ENCODE peak calls at places on chromosomes 1 and 21, in eight cellular contexts. N is central memory CD4-positive, alpha-beta T cell; X is stimulated activated CD4-positive, alpha-beta T cell treated with anti-CD3 and anti-CD28 coated beads, TNF-alpha, amount 100 ng/mL, for 48 hours; A is HFF-Myc; E is CD4-positive, CD25-positive, alpha-beta regulatory T cell; G is activated CD4-positive, CD25-positive, alpha-beta regulatory T cell treated with anti-CD3 and anti-CD28 coated beads, Interleukin-2, amount 50 U/mL, for 72 hours; K is hippocampal formation; Z is CD4-positive, alpha-beta memory T cell. W is an unnamed sample.

GRCh38 chr1:201606096-201606495 is 67.2 kb downstream of the NAV1 start:
- DNase-seq in A (no peak), E (no peak), G (no peak), K (no peak), Z (no peak), X (no peak), N (no peak), W (no peak)

GRCh38 chr1:154747841-154748766 is 122.0 kb downstream of the KCNN3 start:
- DNase-seq in Z (peak; percentile 50), N (peak; percentile 43), G (peak; percentile 42), K (no peak), A (no peak), E (peak; percentile 35), X (no peak), W (no peak)

GRCh38 chr1:56934400-56935080 is 31.3 kb downstream of the C8B start:
- DNase-seq in Z (no peak), X (no peak), G (no peak), A (peak; percentile 69), N (no peak), K (no peak), E (no peak), W (no peak)

GRCh38 chr1:36884801-36885200 is 149.5 kb downstream of the GRIK3 start:
- DNase-seq in K (no peak), A (no peak), E (no peak), G (no peak), X (no peak), N (no peak), Z (no peak), W (peak; percentile 26)

GRCh38 chr1:217462159-217462558 is 168.7 kb downstream of the GPATCH2 start:
- DNase-seq in N (no peak), E (no peak), G (no peak), A (no peak), K (no peak), X (no peak), Z (no peak), W (no peak)

GRCh38 chr21:43194303-43195130 is 25.7 kb downstream of the CRYAA start:
- DNase-seq in Z (no peak), A (no peak), E (no peak), X (no peak), G (no peak), K (no peak), N (no peak), W (peak; percentile 13)

GRCh38 chr1:192579319-192579738 is 3.8 kb downstream of the RGS1 start:
- DNase-seq in N (peak; percentile 20), G (no peak), K (no peak), A (no peak), E (peak; percentile 37), Z (no peak), X (no peak), W (no peak)

GRCh38 chr1:109243860-109244552 is 5.3 kb upstream of the CELSR2 start:
- DNase-seq in E (no peak), N (no peak), Z (no peak), K (no peak), A (no peak), G (no peak), X (no peak), W (peak; percentile 56)

GRCh38 chr1:59544615-59545014 is 247.7 kb downstream of the FGGY start:
- DNase-seq in N (no peak), A (no peak), K (no peak), X (no peak), G (no peak), E (no peak), Z (no peak), W (no peak)

GRCh38 chr1:54623216-54624007 is at the start of gene FAM151A:
- DNase-seq in X (no peak), K (no peak), N (no peak), Z (no peak), E (no peak), G (no peak), A (no peak), W (peak; percentile 79)